ENCODE peak calls at places on chromosomes 2 and 18, in eight cellular contexts. One of them, this sample, is unnamed.

GRCh38 chr2:162261032-162261945 is 18.0 kb upstream of the FAP start:
- DNase-seq in activated effector memory CD4-positive, alpha-beta T cell treated with anti-CD3 and anti-CD28 coated beads, Interleukin-2, amount 50 U/mL, for 16 hours: peak; percentile 62
- DNase-seq in NCI-H460: no peak
- DNase-seq in activated T-cell treated with anti-CD3 and anti-CD28 coated beads for 1 hour: no peak
- DNase-seq in mucosa of descending colon: peak; percentile 50
- DNase-seq in iPS DF 6.9: no peak
- DNase-seq in RPMI7951: peak; percentile 90
- DNase-seq in activated naive CD8-positive, alpha-beta T cell treated with anti-CD3 and anti-CD28 coated beads, Interleukin-2, amount 10 ng/mL, durations not matched to agents 7 days and 5 days: peak; percentile 37
- DNase-seq in this sample: no peak

GRCh38 chr2:62478093-62478580 is 27.9 kb downstream of the TMEM17 start:
- DNase-seq in RPMI7951: no peak
- DNase-seq in activated effector memory CD4-positive, alpha-beta T cell treated with anti-CD3 and anti-CD28 coated beads, Interleukin-2, amount 50 U/mL, for 16 hours: no peak
- DNase-seq in NCI-H460: no peak
- DNase-seq in iPS DF 6.9: no peak
- DNase-seq in mucosa of descending colon: no peak
- DNase-seq in activated naive CD8-positive, alpha-beta T cell treated with anti-CD3 and anti-CD28 coated beads, Interleukin-2, amount 10 ng/mL, durations not matched to agents 7 days and 5 days: no peak
- DNase-seq in activated T-cell treated with anti-CD3 and anti-CD28 coated beads for 1 hour: no peak
- DNase-seq in this sample: no peak

GRCh38 chr2:200003444-200003843 is 48.1 kb downstream of the MAIP1 start:
- DNase-seq in activated naive CD8-positive, alpha-beta T cell treated with anti-CD3 and anti-CD28 coated beads, Interleukin-2, amount 10 ng/mL, durations not matched to agents 7 days and 5 days: no peak
- DNase-seq in NCI-H460: no peak
- DNase-seq in iPS DF 6.9: no peak
- DNase-seq in activated effector memory CD4-positive, alpha-beta T cell treated with anti-CD3 and anti-CD28 coated beads, Interleukin-2, amount 50 U/mL, for 16 hours: no peak
- DNase-seq in mucosa of descending colon: no peak
- DNase-seq in RPMI7951: no peak
- DNase-seq in activated T-cell treated with anti-CD3 and anti-CD28 coated beads for 1 hour: no peak
- DNase-seq in this sample: no peak

GRCh38 chr2:74957886-74958276 is 562 bp upstream of the POLE4 start:
- DNase-seq in NCI-H460: no peak
- DNase-seq in mucosa of descending colon: no peak
- DNase-seq in RPMI7951: no peak
- DNase-seq in activated effector memory CD4-positive, alpha-beta T cell treated with anti-CD3 and anti-CD28 coated beads, Interleukin-2, amount 50 U/mL, for 16 hours: no peak
- DNase-seq in activated naive CD8-positive, alpha-beta T cell treated with anti-CD3 and anti-CD28 coated beads, Interleukin-2, amount 10 ng/mL, durations not matched to agents 7 days and 5 days: no peak
- DNase-seq in activated T-cell treated with anti-CD3 and anti-CD28 coated beads for 1 hour: no peak
- DNase-seq in iPS DF 6.9: no peak
- DNase-seq in this sample: no peak

GRCh38 chr2:241820625-241821384 is 11.8 kb downstream of the NEU4 start:
- DNase-seq in mucosa of descending colon: no peak
- DNase-seq in NCI-H460: no peak
- DNase-seq in iPS DF 6.9: no peak
- DNase-seq in activated naive CD8-positive, alpha-beta T cell treated with anti-CD3 and anti-CD28 coated beads, Interleukin-2, amount 10 ng/mL, durations not matched to agents 7 days and 5 days: no peak
- DNase-seq in activated T-cell treated with anti-CD3 and anti-CD28 coated beads for 1 hour: no peak
- DNase-seq in activated effector memory CD4-positive, alpha-beta T cell treated with anti-CD3 and anti-CD28 coated beads, Interleukin-2, amount 50 U/mL, for 16 hours: peak; percentile 53
- DNase-seq in RPMI7951: no peak
- DNase-seq in this sample: peak; percentile 44

GRCh38 chr2:66899109-66899508 is 464.2 kb downstream of the MEIS1 start:
- DNase-seq in mucosa of descending colon: no peak
- DNase-seq in activated effector memory CD4-positive, alpha-beta T cell treated with anti-CD3 and anti-CD28 coated beads, Interleukin-2, amount 50 U/mL, for 16 hours: no peak
- DNase-seq in iPS DF 6.9: no peak
- DNase-seq in activated T-cell treated with anti-CD3 and anti-CD28 coated beads for 1 hour: no peak
- DNase-seq in NCI-H460: no peak
- DNase-seq in activated naive CD8-positive, alpha-beta T cell treated with anti-CD3 and anti-CD28 coated beads, Interleukin-2, amount 10 ng/mL, durations not matched to agents 7 days and 5 days: no peak
- DNase-seq in RPMI7951: no peak
- DNase-seq in this sample: no peak

GRCh38 chr18:9814431-9814830 is 71.3 kb upstream of the TXNDC2 start:
- DNase-seq in iPS DF 6.9: no peak
- DNase-seq in activated effector memory CD4-positive, alpha-beta T cell treated with anti-CD3 and anti-CD28 coated beads, Interleukin-2, amount 50 U/mL, for 16 hours: no peak
- DNase-seq in mucosa of descending colon: no peak
- DNase-seq in activated naive CD8-positive, alpha-beta T cell treated with anti-CD3 and anti-CD28 coated beads, Interleukin-2, amount 10 ng/mL, durations not matched to agents 7 days and 5 days: no peak
- DNase-seq in RPMI7951: peak; percentile 57
- DNase-seq in NCI-H460: peak; percentile 12
- DNase-seq in activated T-cell treated with anti-CD3 and anti-CD28 coated beads for 1 hour: no peak
- DNase-seq in this sample: no peak

GRCh38 chr2:44349506-44349905 is 11.8 kb downstream of the PREPL start:
- DNase-seq in iPS DF 6.9: no peak
- DNase-seq in NCI-H460: no peak
- DNase-seq in activated naive CD8-positive, alpha-beta T cell treated with anti-CD3 and anti-CD28 coated beads, Interleukin-2, amount 10 ng/mL, durations not matched to agents 7 days and 5 days: no peak
- DNase-seq in activated effector memory CD4-positive, alpha-beta T cell treated with anti-CD3 and anti-CD28 coated beads, Interleukin-2, amount 50 U/mL, for 16 hours: no peak
- DNase-seq in RPMI7951: no peak
- DNase-seq in mucosa of descending colon: no peak
- DNase-seq in activated T-cell treated with anti-CD3 and anti-CD28 coated beads for 1 hour: no peak
- DNase-seq in this sample: no peak

GRCh38 chr18:28494151-28494550 is 317.2 kb upstream of the CDH2 start:
- DNase-seq in mucosa of descending colon: no peak
- DNase-seq in activated T-cell treated with anti-CD3 and anti-CD28 coated beads for 1 hour: no peak
- DNase-seq in activated effector memory CD4-positive, alpha-beta T cell treated with anti-CD3 and anti-CD28 coated beads, Interleukin-2, amount 50 U/mL, for 16 hours: no peak
- DNase-seq in NCI-H460: no peak
- DNase-seq in iPS DF 6.9: no peak
- DNase-seq in RPMI7951: no peak
- DNase-seq in activated naive CD8-positive, alpha-beta T cell treated with anti-CD3 and anti-CD28 coated beads, Interleukin-2, amount 10 ng/mL, durations not matched to agents 7 days and 5 days: no peak
- DNase-seq in this sample: no peak

GRCh38 chr2:218301176-218301819 is 9.0 kb upstream of the TMBIM1 start:
- DNase-seq in RPMI7951: peak; percentile 79
- DNase-seq in activated T-cell treated with anti-CD3 and anti-CD28 coated beads for 1 hour: peak; percentile 83
- DNase-seq in activated naive CD8-positive, alpha-beta T cell treated with anti-CD3 and anti-CD28 coated beads, Interleukin-2, amount 10 ng/mL, durations not matched to agents 7 days and 5 days: peak; percentile 73
- DNase-seq in NCI-H460: peak; percentile 85
- DNase-seq in mucosa of descending colon: no peak
- DNase-seq in activated effector memory CD4-positive, alpha-beta T cell treated with anti-CD3 and anti-CD28 coated beads, Interleukin-2, amount 50 U/mL, for 16 hours: peak; percentile 93
- DNase-seq in iPS DF 6.9: peak; percentile 83
- DNase-seq in this sample: peak; percentile 87

GRCh38 chr18:59783138-59783537 is 85.9 kb upstream of the CCBE1 start:
- DNase-seq in mucosa of descending colon: no peak
- DNase-seq in activated T-cell treated with anti-CD3 and anti-CD28 coated beads for 1 hour: no peak
- DNase-seq in iPS DF 6.9: peak; percentile 37
- DNase-seq in activated naive CD8-positive, alpha-beta T cell treated with anti-CD3 and anti-CD28 coated beads, Interleukin-2, amount 10 ng/mL, durations not matched to agents 7 days and 5 days: no peak
- DNase-seq in NCI-H460: peak; percentile 40
- DNase-seq in activated effector memory CD4-positive, alpha-beta T cell treated with anti-CD3 and anti-CD28 coated beads, Interleukin-2, amount 50 U/mL, for 16 hours: no peak
- DNase-seq in RPMI7951: peak; percentile 89
- DNase-seq in this sample: no peak

GRCh38 chr2:229673676-229674075 is 40.7 kb downstream of the DNER start:
- DNase-seq in activated T-cell treated with anti-CD3 and anti-CD28 coated beads for 1 hour: no peak
- DNase-seq in activated effector memory CD4-positive, alpha-beta T cell treated with anti-CD3 and anti-CD28 coated beads, Interleukin-2, amount 50 U/mL, for 16 hours: no peak
- DNase-seq in RPMI7951: peak; percentile 55
- DNase-seq in iPS DF 6.9: no peak
- DNase-seq in NCI-H460: no peak
- DNase-seq in mucosa of descending colon: no peak
- DNase-seq in activated naive CD8-positive, alpha-beta T cell treated with anti-CD3 and anti-CD28 coated beads, Interleukin-2, amount 10 ng/mL, durations not matched to agents 7 days and 5 days: no peak
- DNase-seq in this sample: no peak

GRCh38 chr18:45627204-45627526 is 11.9 kb downstream of the SLC14A2 start:
- DNase-seq in iPS DF 6.9: no peak
- DNase-seq in NCI-H460: no peak
- DNase-seq in activated effector memory CD4-positive, alpha-beta T cell treated with anti-CD3 and anti-CD28 coated beads, Interleukin-2, amount 50 U/mL, for 16 hours: no peak
- DNase-seq in RPMI7951: no peak
- DNase-seq in activated T-cell treated with anti-CD3 and anti-CD28 coated beads for 1 hour: no peak
- DNase-seq in activated naive CD8-positive, alpha-beta T cell treated with anti-CD3 and anti-CD28 coated beads, Interleukin-2, amount 10 ng/mL, durations not matched to agents 7 days and 5 days: no peak
- DNase-seq in mucosa of descending colon: no peak
- DNase-seq in this sample: no peak

GRCh38 chr18:26545335-26545734 is 3.0 kb downstream of the KCTD1 start:
- DNase-seq in activated effector memory CD4-positive, alpha-beta T cell treated with anti-CD3 and anti-CD28 coated beads, Interleukin-2, amount 50 U/mL, for 16 hours: no peak
- DNase-seq in RPMI7951: no peak
- DNase-seq in iPS DF 6.9: no peak
- DNase-seq in activated T-cell treated with anti-CD3 and anti-CD28 coated beads for 1 hour: no peak
- DNase-seq in NCI-H460: no peak
- DNase-seq in mucosa of descending colon: no peak
- DNase-seq in activated naive CD8-positive, alpha-beta T cell treated with anti-CD3 and anti-CD28 coated beads, Interleukin-2, amount 10 ng/mL, durations not matched to agents 7 days and 5 days: no peak
- DNase-seq in this sample: no peak

GRCh38 chr18:2641638-2642037 is 13.9 kb upstream of the SMCHD1 start:
- DNase-seq in NCI-H460: no peak
- DNase-seq in activated T-cell treated with anti-CD3 and anti-CD28 coated beads for 1 hour: no peak
- DNase-seq in iPS DF 6.9: no peak
- DNase-seq in activated effector memory CD4-positive, alpha-beta T cell treated with anti-CD3 and anti-CD28 coated beads, Interleukin-2, amount 50 U/mL, for 16 hours: no peak
- DNase-seq in mucosa of descending colon: no peak
- DNase-seq in RPMI7951: peak; percentile 34
- DNase-seq in activated naive CD8-positive, alpha-beta T cell treated with anti-CD3 and anti-CD28 coated beads, Interleukin-2, amount 10 ng/mL, durations not matched to agents 7 days and 5 days: no peak
- DNase-seq in this sample: no peak

GRCh38 chr2:240921319-240922233 is 15.4 kb downstream of the CROCC2 start:
- DNase-seq in NCI-H460: no peak
- DNase-seq in activated effector memory CD4-positive, alpha-beta T cell treated with anti-CD3 and anti-CD28 coated beads, Interleukin-2, amount 50 U/mL, for 16 hours: peak; percentile 50
- DNase-seq in iPS DF 6.9: no peak
- DNase-seq in activated naive CD8-positive, alpha-beta T cell treated with anti-CD3 and anti-CD28 coated beads, Interleukin-2, amount 10 ng/mL, durations not matched to agents 7 days and 5 days: peak; percentile 27
- DNase-seq in activated T-cell treated with anti-CD3 and anti-CD28 coated beads for 1 hour: no peak
- DNase-seq in RPMI7951: peak; percentile 98
- DNase-seq in mucosa of descending colon: peak; percentile 72
- DNase-seq in this sample: peak; percentile 45

GRCh38 chr18:79400091-79400590 is 4.4 kb downstream of the NFATC1 start:
- DNase-seq in activated effector memory CD4-positive, alpha-beta T cell treated with anti-CD3 and anti-CD28 coated beads, Interleukin-2, amount 50 U/mL, for 16 hours: peak; percentile 90
- DNase-seq in NCI-H460: no peak
- DNase-seq in mucosa of descending colon: peak; percentile 84
- DNase-seq in iPS DF 6.9: no peak
- DNase-seq in activated naive CD8-positive, alpha-beta T cell treated with anti-CD3 and anti-CD28 coated beads, Interleukin-2, amount 10 ng/mL, durations not matched to agents 7 days and 5 days: peak; percentile 69
- DNase-seq in activated T-cell treated with anti-CD3 and anti-CD28 coated beads for 1 hour: peak; percentile 74
- DNase-seq in RPMI7951: no peak
- DNase-seq in this sample: no peak

GRCh38 chr2:100178085-100178788 is 35.8 kb upstream of the AFF3 start:
- DNase-seq in mucosa of descending colon: no peak
- DNase-seq in RPMI7951: peak; percentile 70
- DNase-seq in iPS DF 6.9: peak; percentile 88
- DNase-seq in activated effector memory CD4-positive, alpha-beta T cell treated with anti-CD3 and anti-CD28 coated beads, Interleukin-2, amount 50 U/mL, for 16 hours: no peak
- DNase-seq in activated T-cell treated with anti-CD3 and anti-CD28 coated beads for 1 hour: no peak
- DNase-seq in NCI-H460: peak; percentile 78
- DNase-seq in activated naive CD8-positive, alpha-beta T cell treated with anti-CD3 and anti-CD28 coated beads, Interleukin-2, amount 10 ng/mL, durations not matched to agents 7 days and 5 days: no peak
- DNase-seq in this sample: peak; percentile 55

GRCh38 chr18:8609711-8610441 is 639 bp downstream of the RAB12 start:
- DNase-seq in iPS DF 6.9: no peak
- DNase-seq in activated naive CD8-positive, alpha-beta T cell treated with anti-CD3 and anti-CD28 coated beads, Interleukin-2, amount 10 ng/mL, durations not matched to agents 7 days and 5 days: peak; percentile 49
- DNase-seq in mucosa of descending colon: peak; percentile 57
- DNase-seq in activated T-cell treated with anti-CD3 and anti-CD28 coated beads for 1 hour: no peak
- DNase-seq in activated effector memory CD4-positive, alpha-beta T cell treated with anti-CD3 and anti-CD28 coated beads, Interleukin-2, amount 50 U/mL, for 16 hours: peak; percentile 70
- DNase-seq in NCI-H460: no peak
- DNase-seq in RPMI7951: no peak
- DNase-seq in this sample: peak; percentile 49

GRCh38 chr2:186690796-186691195 is 3.1 kb upstream of the FAM171B start:
- DNase-seq in iPS DF 6.9: no peak
- DNase-seq in activated effector memory CD4-positive, alpha-beta T cell treated with anti-CD3 and anti-CD28 coated beads, Interleukin-2, amount 50 U/mL, for 16 hours: no peak
- DNase-seq in activated T-cell treated with anti-CD3 and anti-CD28 coated beads for 1 hour: no peak
- DNase-seq in NCI-H460: no peak
- DNase-seq in activated naive CD8-positive, alpha-beta T cell treated with anti-CD3 and anti-CD28 coated beads, Interleukin-2, amount 10 ng/mL, durations not matched to agents 7 days and 5 days: no peak
- DNase-seq in mucosa of descending colon: no peak
- DNase-seq in RPMI7951: peak; percentile 14
- DNase-seq in this sample: no peak